ENCODE peak calls at places on chromosomes 3 and 15, in six cellular contexts. A is brain microvascular endothelial cell, V is IMR-90, C is coronary artery, B is small intestine, W is skeletal muscle cell. S is an unnamed sample.

GRCh38 chr3:43345877-43346276 is 59.5 kb downstream of the SNRK start:
- DNase-seq in A (peak), V (peak), C (no peak), B (no peak), W (no peak), S (no peak)

GRCh38 chr15:99265541-99266070 is 14.3 kb downstream of the LRRC28 start:
- DNase-seq in A (no peak), V (no peak), C (no peak), B (no peak), W (no peak), S (no peak)

GRCh38 chr3:139227165-139227564 is 116.7 kb upstream of the MRPS22 start:
- DNase-seq in A (no peak), V (no peak), C (no peak), B (no peak), W (no peak), S (peak)

GRCh38 chr3:140505876-140506275 is 172.0 kb upstream of the TRIM42 start:
- DNase-seq in A (no peak), V (no peak), C (no peak), B (no peak), W (no peak), S (no peak)

GRCh38 chr3:47984089-47984759 is 32.0 kb downstream of the MAP4 start:
- DNase-seq in A (peak), V (peak), C (no peak), B (no peak), W (peak), S (peak)

GRCh38 chr15:94791516-94791915 is 560.2 kb downstream of the MCTP2 start:
- DNase-seq in A (no peak), V (no peak), C (no peak), B (no peak), W (no peak), S (no peak)

GRCh38 chr15:65982941-65983340 is 113.7 kb downstream of the RAB11A start:
- DNase-seq in A (no peak), V (no peak), C (no peak), B (no peak), W (no peak), S (no peak)

GRCh38 chr15:92079047-92079446 is 225.5 kb downstream of the SLCO3A1 start:
- DNase-seq in A (no peak), V (no peak), C (no peak), B (no peak), W (no peak), S (peak)

GRCh38 chr3:126846316-126846715 is 136.6 kb upstream of the PLXNA1 start:
- DNase-seq in A (no peak), V (peak), C (no peak), B (no peak), W (peak), S (no peak)

GRCh38 chr15:101078669-101079323 is 159.6 kb downstream of the LRRK1 start:
- DNase-seq in A (no peak), V (no peak), C (no peak), B (no peak), W (no peak), S (no peak)

GRCh38 chr15:60647246-60647645 is 168.3 kb upstream of the ICE2 start:
- DNase-seq in A (no peak), V (no peak), C (no peak), B (no peak), W (no peak), S (no peak)

GRCh38 chr3:143535994-143536784 is 312.1 kb downstream of the SLC9A9 start:
- DNase-seq in A (no peak), V (no peak), C (no peak), B (peak), W (no peak), S (no peak)

GRCh38 chr3:312170-312569 is 115.6 kb downstream of the CHL1 start:
- DNase-seq in A (no peak), V (no peak), C (no peak), B (peak), W (no peak), S (no peak)

DNA sequence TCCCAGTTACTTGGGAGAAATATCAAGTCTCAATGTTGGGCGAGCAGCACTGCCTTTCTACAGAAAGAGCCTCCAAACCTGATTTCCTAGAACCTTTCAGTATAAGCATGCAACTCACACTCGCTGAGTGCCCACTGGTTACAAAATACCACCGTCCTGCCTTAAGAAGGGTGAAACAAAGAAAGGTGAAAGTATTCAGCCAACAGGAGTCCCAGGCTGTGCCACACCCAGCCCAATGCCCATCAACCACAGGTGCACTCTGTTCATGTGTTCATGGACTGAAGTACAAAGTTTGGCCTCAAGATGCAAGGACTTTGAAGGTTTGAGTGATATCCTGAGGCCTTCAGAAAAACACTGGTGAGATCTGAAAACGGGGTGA is 34.0 kb downstream of the IL17RD start:
- DNase-seq in A (no peak), V (no peak), C (no peak), B (no peak), W (no peak), S (no peak)
- H3K4me3 ChIP-seq in A (no peak), V (no peak), C (no peak), B (no peak), W (no peak), S (no peak)

GRCh38 chr15:78340243-78341056 is at the start of gene CRABP1:
- DNase-seq in A (no peak), V (no peak), C (no peak), B (no peak), W (no peak), S (no peak)
- H3K4me3 ChIP-seq in A (no peak), V (no peak), C (peak), B (no peak), W (no peak), S (no peak)

DNA sequence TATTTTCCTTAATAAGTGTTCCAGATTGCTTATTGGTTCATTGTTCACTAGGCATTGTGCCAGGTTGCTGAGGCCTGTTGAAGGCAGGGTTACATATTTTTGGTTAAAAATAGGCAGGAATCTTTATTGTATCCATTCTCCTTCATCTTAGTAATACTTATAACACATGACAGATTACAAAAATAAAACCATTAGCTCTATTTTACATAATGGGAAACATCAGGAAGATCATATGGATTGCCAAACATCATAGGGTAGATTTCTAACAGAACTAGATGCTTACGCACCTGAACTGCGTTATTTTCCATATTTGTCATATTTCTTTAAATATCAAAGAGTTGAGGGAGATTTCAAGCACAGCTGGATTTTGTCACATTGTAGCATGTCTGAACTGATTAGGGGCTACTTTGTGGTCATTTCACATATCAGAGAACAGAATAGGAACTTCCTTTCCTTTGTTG is 462.9 kb upstream of the SGO1 start:
- DNase-seq in A (peak), V (peak), C (no peak), B (no peak), W (peak), S (no peak)
- H3K4me3 ChIP-seq in A (no peak), V (no peak), C (no peak), B (no peak), W (no peak), S (no peak)

GRCh38 chr3:147298511-147298982 is 107.8 kb downstream of the ZIC4 start:
- DNase-seq in A (peak), V (peak), C (no peak), B (no peak), W (peak), S (peak)

GRCh38 chr3:147299656-147300055 is 106.7 kb downstream of the ZIC4 start:
- DNase-seq in A (peak), V (peak), C (no peak), B (no peak), W (no peak), S (no peak)

GRCh38 chr3:147301781-147302180 is 104.6 kb downstream of the ZIC4 start:
- DNase-seq in A (no peak), V (no peak), C (no peak), B (no peak), W (no peak), S (no peak)

GRCh38 chr3:147297756-147298155 is 108.6 kb downstream of the ZIC4 start:
- DNase-seq in A (no peak), V (peak), C (no peak), B (no peak), W (no peak), S (peak)
- H3K4me3 ChIP-seq in A (no peak), V (no peak), C (no peak), B (no peak), W (no peak), S (no peak)

DNA sequence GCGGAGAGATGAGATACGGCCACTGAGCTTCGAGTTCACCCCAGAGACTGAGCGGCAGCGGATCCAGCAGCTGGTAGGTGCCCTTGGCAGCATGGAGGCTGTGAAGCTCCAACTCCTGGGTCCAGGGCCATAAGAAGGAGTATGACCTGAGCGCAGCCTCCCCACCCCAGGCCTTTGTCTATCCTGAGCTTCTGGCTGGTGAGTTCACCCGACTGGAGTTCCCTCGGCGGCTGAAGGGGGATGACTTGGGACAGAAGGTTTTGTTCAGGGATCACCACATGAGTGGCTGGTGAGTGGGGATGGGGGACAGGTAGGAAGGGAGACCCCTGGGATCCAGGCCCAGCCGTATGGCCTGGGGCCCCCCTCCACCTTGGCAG is 2.6 kb downstream of the PPM1M start:
- DNase-seq in A (no peak), V (no peak), C (no peak), B (no peak), W (no peak), S (no peak)
- H3K4me3 ChIP-seq in A (no peak), V (no peak), C (no peak), B (no peak), W (no peak), S (no peak)

GRCh38 chr3:134600685-134601502 is 49.9 kb downstream of the KY start:
- DNase-seq in A (peak), V (peak), C (no peak), B (peak), W (peak), S (peak)
- H3K4me3 ChIP-seq in A (peak), V (no peak), C (peak), B (no peak), W (peak), S (no peak)